ENCODE peak calls at places on chromosomes 3 and 15, in ten cellular contexts. I is lower lobe of right lung; M is activated CD8-positive, alpha-beta T cell treated with anti-CD3 and anti-CD28 coated beads for 36 hours; A is GM03348; V is stimulated activated CD4-positive, alpha-beta T cell treated with anti-CD3 and anti-CD28 coated beads, Interleukin-4, amount 100 ng/mL, for 4 hours; H is HTR-8/SVneo; D is stimulated activated CD8-positive, alpha-beta memory T cell treated with anti-CD3 and anti-CD28 coated beads, Interleukin-4, amount 100 ng/mL, for 4 hours; L is fibroblast of villous mesenchyme; Y is activated CD4-positive, alpha-beta T cell treated with anti-CD3 and anti-CD28 coated beads for 1 hour; B is posterior vena cava. R is an unnamed sample.

GRCh38 chr3:164791263-164791662 is 287.0 kb downstream of the SI start:
- DNase-seq in L (no peak), A (no peak), M (no peak), B (no peak), V (no peak), I (no peak), D (no peak), H (no peak), Y (no peak), R (no peak)

GRCh38 chr15:45094358-45094730 is 19.6 kb downstream of the DUOX2 start:
- DNase-seq in L (no peak), Y (no peak), D (no peak), A (no peak), B (peak; percentile 59), V (no peak), I (no peak), M (no peak), H (no peak), R (no peak)

GRCh38 chr3:123319760-123320159 is 118.0 kb downstream of the SEC22A start:
- DNase-seq in M (no peak), A (no peak), H (no peak), B (peak; percentile 31), I (peak; percentile 37), L (no peak), Y (no peak), D (no peak), V (no peak), R (no peak)

GRCh38 chr3:187966636-187967035 is 187.3 kb upstream of the LPP start:
- DNase-seq in V (no peak), H (no peak), Y (no peak), I (no peak), B (no peak), D (no peak), A (no peak), L (no peak), M (no peak), R (no peak)

GRCh38 chr3:40800343-40800742 is 275.6 kb downstream of the ZNF621 start:
- DNase-seq in I (no peak), H (peak; percentile 40), L (peak; percentile 95), B (no peak), D (no peak), A (peak; percentile 31), V (no peak), M (no peak), Y (no peak), R (no peak)

GRCh38 chr3:138043266-138044029 is 33.5 kb downstream of the CLDN18 start:
- DNase-seq in Y (no peak), B (no peak), I (no peak), D (no peak), M (no peak), H (no peak), V (no peak), L (peak; percentile 56), A (peak; percentile 70), R (no peak)

GRCh38 chr3:152391671-152392070 is 122.9 kb downstream of the MBNL1 start:
- DNase-seq in L (no peak), V (no peak), A (no peak), H (no peak), I (no peak), B (no peak), D (no peak), M (no peak), Y (no peak), R (no peak)

GRCh38 chr3:144229237-144229830 is 257.7 kb downstream of the DIPK2A start:
- DNase-seq in V (no peak), M (no peak), B (no peak), L (no peak), Y (no peak), A (no peak), I (no peak), H (no peak), D (no peak), R (no peak)

GRCh38 chr3:45760878-45761711 is 35.2 kb downstream of the SLC6A20 start:
- DNase-seq in Y (peak; percentile 15), L (peak; percentile 75), D (peak; percentile 6), V (peak; percentile 25), A (peak; percentile 90), I (no peak), M (peak; percentile 60), H (peak; percentile 83), B (no peak), R (no peak)

GRCh38 chr3:149424921-149425320 is 47.5 kb upstream of the TM4SF1 start:
- DNase-seq in Y (no peak), B (no peak), M (no peak), V (no peak), H (no peak), A (no peak), D (no peak), L (no peak), I (no peak), R (no peak)

GRCh38 chr3:37864904-37865303 is 3.2 kb downstream of the CTDSPL start:
- DNase-seq in L (no peak), B (no peak), Y (no peak), M (peak; percentile 27), I (no peak), D (no peak), A (no peak), V (no peak), H (no peak), R (no peak)

GRCh38 chr3:115800489-115801080 is 177.3 kb downstream of the GAP43 start:
- DNase-seq in B (no peak), L (peak; percentile 52), M (no peak), I (no peak), A (peak; percentile 37), H (peak; percentile 71), Y (no peak), V (no peak), D (no peak), R (no peak)

GRCh38 chr3:36932979-36933378 is 11.9 kb downstream of the TRANK1 start:
- DNase-seq in H (no peak), A (no peak), L (peak; percentile 62), M (no peak), Y (no peak), I (no peak), V (no peak), D (no peak), B (no peak), R (no peak)

GRCh38 chr3:157104928-157105652 is 54.9 kb downstream of the CCNL1 start:
- DNase-seq in B (no peak), V (no peak), I (no peak), M (no peak), L (no peak), A (no peak), Y (no peak), H (no peak), D (no peak), R (no peak)

GRCh38 chr15:63678383-63678782 is 81.2 kb downstream of the FBXL22 start:
- DNase-seq in V (no peak), H (no peak), Y (no peak), A (no peak), I (no peak), L (no peak), B (no peak), M (no peak), D (no peak), R (no peak)

GRCh38 chr3:125281411-125281810 is 68.9 kb upstream of the SLC12A8 start:
- DNase-seq in V (no peak), I (no peak), D (no peak), L (no peak), Y (no peak), A (no peak), B (no peak), M (no peak), H (no peak), R (no peak)

R was measured in sciatic nerve.